ENCODE peak calls at places on chromosome 11, in seven cellular contexts. One of them, this sample, is unnamed.
A peak's percentile ranks its signal among the peaks of the same experiment; 100 is the strongest.

GRCh38 chr11:62402226-62402625 is 16.6 kb upstream of the SCGB1A1 start:
- DNase-seq in mesendoderm: no peak
- DNase-seq in H9: no peak
- DNase-seq in neuronal stem cell: no peak
- DNase-seq in H1: no peak
- DNase-seq in trophoblast cell: no peak
- DNase-seq in IMR-90: no peak
- DNase-seq in this sample: no peak

GRCh38 chr11:121104223-121104831 is 3.3 kb downstream of the TECTA start:
- DNase-seq in mesendoderm: peak; percentile 43
- DNase-seq in H9: peak; percentile 48
- DNase-seq in neuronal stem cell: no peak
- DNase-seq in H1: no peak
- DNase-seq in trophoblast cell: no peak
- DNase-seq in IMR-90: no peak
- DNase-seq in this sample: no peak

GRCh38 chr11:76599041-76600013 is 71.2 kb downstream of the LRRC32 start:
- DNase-seq in mesendoderm: peak; percentile 87
- DNase-seq in H9: peak; percentile 56
- DNase-seq in neuronal stem cell: no peak
- DNase-seq in H1: no peak
- DNase-seq in trophoblast cell: peak; percentile 96
- DNase-seq in IMR-90: peak; percentile 50
- DNase-seq in this sample: peak; percentile 84

GRCh38 chr11:5317301-5317700 is 6.8 kb downstream of the OR51B2 start:
- DNase-seq in mesendoderm: no peak
- DNase-seq in H9: no peak
- DNase-seq in neuronal stem cell: no peak
- DNase-seq in H1: no peak
- DNase-seq in trophoblast cell: no peak
- DNase-seq in IMR-90: no peak
- DNase-seq in this sample: no peak

GRCh38 chr11:65640483-65641207 is 2.7 kb downstream of the SIPA1 start:
- DNase-seq in mesendoderm: no peak
- DNase-seq in H9: no peak
- DNase-seq in neuronal stem cell: no peak
- DNase-seq in H1: no peak
- DNase-seq in trophoblast cell: no peak
- DNase-seq in IMR-90: no peak
- DNase-seq in this sample: no peak

GRCh38 chr11:119759324-119759723 is 30.3 kb upstream of the NECTIN1 start:
- DNase-seq in mesendoderm: peak; percentile 48
- DNase-seq in H9: no peak
- DNase-seq in neuronal stem cell: no peak
- DNase-seq in H1: no peak
- DNase-seq in trophoblast cell: no peak
- DNase-seq in IMR-90: peak; percentile 6
- DNase-seq in this sample: peak; percentile 38

GRCh38 chr11:14445542-14446530 is 53.8 kb downstream of the COPB1 start:
- DNase-seq in mesendoderm: no peak
- DNase-seq in H9: no peak
- DNase-seq in neuronal stem cell: no peak
- DNase-seq in H1: no peak
- DNase-seq in trophoblast cell: no peak
- DNase-seq in IMR-90: peak; percentile 52
- DNase-seq in this sample: peak; percentile 29

GRCh38 chr11:125569913-125570621 is 790 bp downstream of the EI24 start:
- DNase-seq in mesendoderm: peak; percentile 13
- DNase-seq in H9: no peak
- DNase-seq in neuronal stem cell: no peak
- DNase-seq in H1: no peak
- DNase-seq in trophoblast cell: peak; percentile 30
- DNase-seq in IMR-90: peak; percentile 18
- DNase-seq in this sample: peak; percentile 25

GRCh38 chr11:130315354-130315970 is 745 bp upstream of the ZBTB44 start:
- DNase-seq in mesendoderm: peak; percentile 63
- DNase-seq in H9: peak; percentile 77
- DNase-seq in neuronal stem cell: no peak
- DNase-seq in H1: no peak
- DNase-seq in trophoblast cell: no peak
- DNase-seq in IMR-90: no peak
- DNase-seq in this sample: no peak

GRCh38 chr11:1197886-1198765 is 24.7 kb upstream of the MUC5B start:
- DNase-seq in mesendoderm: no peak
- DNase-seq in H9: peak; percentile 54
- DNase-seq in neuronal stem cell: no peak
- DNase-seq in H1: no peak
- DNase-seq in trophoblast cell: no peak
- DNase-seq in IMR-90: no peak
- DNase-seq in this sample: no peak

GRCh38 chr11:75602916-75603315 is 40.9 kb downstream of the SERPINH1 start:
- DNase-seq in mesendoderm: no peak
- DNase-seq in H9: no peak
- DNase-seq in neuronal stem cell: no peak
- DNase-seq in H1: no peak
- DNase-seq in trophoblast cell: no peak
- DNase-seq in IMR-90: peak; percentile 33
- DNase-seq in this sample: peak; percentile 52

GRCh38 chr11:14114269-14114668 is 151.7 kb downstream of the SPON1 start:
- DNase-seq in mesendoderm: no peak
- DNase-seq in H9: no peak
- DNase-seq in neuronal stem cell: no peak
- DNase-seq in H1: no peak
- DNase-seq in trophoblast cell: no peak
- DNase-seq in IMR-90: no peak
- DNase-seq in this sample: no peak

GRCh38 chr11:45806937-45807791 is 2.2 kb downstream of the SLC35C1 start:
- DNase-seq in mesendoderm: no peak
- DNase-seq in H9: no peak
- DNase-seq in neuronal stem cell: no peak
- DNase-seq in H1: no peak
- DNase-seq in trophoblast cell: no peak
- DNase-seq in IMR-90: no peak
- DNase-seq in this sample: no peak

GRCh38 chr11:73058989-73059674 is 83.0 kb downstream of the FCHSD2 start:
- DNase-seq in mesendoderm: no peak
- DNase-seq in H9: no peak
- DNase-seq in neuronal stem cell: no peak
- DNase-seq in H1: no peak
- DNase-seq in trophoblast cell: no peak
- DNase-seq in IMR-90: no peak
- DNase-seq in this sample: no peak

GRCh38 chr11:119362741-119363080 is 16.2 kb upstream of the MFRP start:
- DNase-seq in mesendoderm: no peak
- DNase-seq in H9: no peak
- DNase-seq in neuronal stem cell: no peak
- DNase-seq in H1: no peak
- DNase-seq in trophoblast cell: no peak
- DNase-seq in IMR-90: no peak
- DNase-seq in this sample: no peak

GRCh38 chr11:75280227-75280671 is 39.7 kb downstream of the TPBGL start:
- DNase-seq in mesendoderm: peak; percentile 92
- DNase-seq in H9: peak; percentile 94
- DNase-seq in neuronal stem cell: peak; percentile 81
- DNase-seq in H1: peak; percentile 76
- DNase-seq in trophoblast cell: peak; percentile 88
- DNase-seq in IMR-90: peak; percentile 66
- DNase-seq in this sample: peak; percentile 77

GRCh38 chr11:76107946-76108345 is 98.4 kb downstream of the WNT11 start:
- DNase-seq in mesendoderm: no peak
- DNase-seq in H9: no peak
- DNase-seq in neuronal stem cell: no peak
- DNase-seq in H1: no peak
- DNase-seq in trophoblast cell: no peak
- DNase-seq in IMR-90: no peak
- DNase-seq in this sample: no peak

GRCh38 chr11:73335204-73335923 is 27.3 kb downstream of the ARHGEF17 start:
- DNase-seq in mesendoderm: peak; percentile 86
- DNase-seq in H9: peak; percentile 82
- DNase-seq in neuronal stem cell: peak; percentile 89
- DNase-seq in H1: no peak
- DNase-seq in trophoblast cell: peak; percentile 95
- DNase-seq in IMR-90: peak; percentile 82
- DNase-seq in this sample: peak; percentile 90

DNA sequence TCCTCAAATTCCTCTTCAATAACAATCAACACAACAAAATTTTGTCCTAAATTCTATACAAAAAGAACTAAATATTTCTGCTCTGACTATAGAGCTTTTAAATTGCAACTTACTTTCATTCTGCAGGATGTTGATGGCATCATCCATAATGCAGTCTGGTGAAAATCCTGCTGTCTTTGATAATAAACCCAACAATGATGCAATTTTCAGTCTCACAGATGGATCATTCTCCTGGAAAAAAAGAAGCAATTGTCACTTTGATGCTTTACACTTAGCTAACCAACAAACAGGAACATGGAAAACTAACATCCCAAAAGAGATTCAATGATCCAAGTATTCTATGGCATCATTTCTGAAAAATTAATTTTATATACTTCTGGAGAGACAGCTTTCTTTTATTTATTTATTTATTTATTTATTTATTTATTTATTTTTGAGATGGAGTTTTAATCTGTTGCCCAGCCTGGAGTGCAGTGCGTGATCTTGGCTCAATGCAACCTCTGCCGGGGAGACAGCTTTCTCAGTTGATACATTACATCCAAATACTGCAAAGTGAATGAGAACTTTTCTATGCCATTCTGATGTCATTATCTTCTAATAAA is 13.0 kb downstream of the INTS4 start:
- DNase-seq in mesendoderm: no peak
- DNase-seq in H9: no peak
- DNase-seq in neuronal stem cell: no peak
- DNase-seq in H1: no peak
- DNase-seq in trophoblast cell: no peak
- DNase-seq in IMR-90: no peak
- DNase-seq in this sample: no peak
- H2BK120ac ChIP-seq in mesendoderm: no peak overlapping the region
- H2BK120ac ChIP-seq in H9: no peak overlapping the region
- H2BK120ac ChIP-seq in neuronal stem cell: no peak overlapping the region
- H2BK120ac ChIP-seq in H1: no peak overlapping the region
- H2BK120ac ChIP-seq in trophoblast cell: no peak overlapping the region
- H2BK120ac ChIP-seq in IMR-90: no peak overlapping the region
- H2BK120ac ChIP-seq in this sample: no peak overlapping the region

DNA sequence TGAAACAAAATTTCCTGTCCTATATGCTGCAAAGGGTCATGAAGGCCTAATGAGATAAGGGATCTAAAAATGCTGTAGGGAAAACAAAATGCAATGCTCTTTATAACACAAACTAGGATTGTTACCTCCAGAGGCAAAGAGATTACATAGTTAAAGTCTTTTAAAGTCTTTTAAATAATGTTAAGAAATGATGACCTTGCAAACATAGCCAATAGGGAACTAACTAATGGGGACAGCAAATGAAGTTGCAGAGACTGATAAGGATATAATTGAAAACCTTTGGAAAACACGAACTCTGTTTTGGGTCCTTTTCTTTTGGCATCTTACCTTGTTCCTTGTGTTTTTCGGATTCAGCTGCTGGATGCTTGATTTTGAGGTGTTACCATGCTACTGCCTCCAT is 485.9 kb downstream of the KCNA4 start:
- DNase-seq in mesendoderm: no peak
- DNase-seq in H9: no peak
- DNase-seq in neuronal stem cell: no peak
- DNase-seq in H1: no peak
- DNase-seq in trophoblast cell: no peak
- DNase-seq in IMR-90: no peak
- DNase-seq in this sample: no peak
- H2BK120ac ChIP-seq in mesendoderm: no peak overlapping the region
- H2BK120ac ChIP-seq in H9: no peak overlapping the region
- H2BK120ac ChIP-seq in neuronal stem cell: no peak overlapping the region
- H2BK120ac ChIP-seq in H1: no peak overlapping the region
- H2BK120ac ChIP-seq in trophoblast cell: no peak overlapping the region
- H2BK120ac ChIP-seq in IMR-90: no peak overlapping the region
- H2BK120ac ChIP-seq in this sample: no peak overlapping the region

DNA sequence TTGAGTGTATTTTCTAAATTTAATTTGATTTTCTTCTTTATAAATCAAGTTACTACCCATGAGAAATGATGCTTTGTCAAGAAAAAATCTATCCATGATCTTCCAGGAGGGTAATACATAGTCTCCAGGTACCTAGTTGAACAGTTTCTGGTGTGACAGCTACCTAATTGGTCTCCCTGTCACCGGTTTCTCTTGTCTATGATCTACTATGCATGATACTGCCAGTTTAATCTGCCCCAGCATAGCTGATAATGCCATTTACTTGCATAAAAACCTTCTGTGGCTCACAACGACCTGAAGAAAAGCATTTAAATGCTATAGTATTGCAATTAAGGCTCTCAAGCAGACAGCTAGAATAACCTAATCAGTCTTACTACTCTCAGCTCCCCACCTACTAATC is 349.5 kb downstream of the DLG2 start:
- DNase-seq in mesendoderm: no peak
- DNase-seq in H9: no peak
- DNase-seq in neuronal stem cell: no peak
- DNase-seq in H1: no peak
- DNase-seq in trophoblast cell: no peak
- DNase-seq in IMR-90: no peak
- DNase-seq in this sample: no peak
- H2BK120ac ChIP-seq in mesendoderm: no peak overlapping the region
- H2BK120ac ChIP-seq in H9: no peak overlapping the region
- H2BK120ac ChIP-seq in neuronal stem cell: no peak overlapping the region
- H2BK120ac ChIP-seq in H1: no peak overlapping the region
- H2BK120ac ChIP-seq in trophoblast cell: no peak overlapping the region
- H2BK120ac ChIP-seq in IMR-90: no peak overlapping the region
- H2BK120ac ChIP-seq in this sample: no peak overlapping the region

DNA sequence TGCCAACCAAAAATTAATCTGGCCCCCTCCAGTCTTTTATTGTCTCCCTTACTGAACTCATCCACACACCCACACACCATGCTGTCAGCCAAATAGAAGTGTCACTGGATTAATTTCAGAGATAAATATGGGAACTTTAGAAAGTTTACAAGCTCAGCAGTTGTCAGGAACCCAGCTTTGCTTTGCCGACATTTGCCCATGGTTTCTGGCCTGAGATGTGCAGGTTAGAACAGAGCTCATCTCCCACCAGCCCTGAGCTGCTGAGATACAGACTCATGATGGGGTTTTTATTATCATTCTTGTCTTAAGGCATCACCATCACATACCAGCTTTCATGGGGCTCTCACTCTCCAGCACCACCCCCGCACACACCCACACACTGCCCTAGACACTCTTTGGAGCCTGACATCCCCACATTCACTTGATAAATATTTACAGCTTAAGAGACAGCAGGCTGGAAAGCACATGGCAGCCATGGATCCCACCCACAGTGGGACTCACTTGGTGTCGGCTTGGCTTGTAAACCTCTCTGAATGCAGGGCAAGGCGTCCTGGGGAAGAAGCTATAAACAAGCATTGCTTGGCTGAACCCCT is 23.7 kb upstream of the CTR9 start:
- DNase-seq in mesendoderm: no peak
- DNase-seq in H9: no peak
- DNase-seq in neuronal stem cell: no peak
- DNase-seq in H1: no peak
- DNase-seq in trophoblast cell: no peak
- DNase-seq in IMR-90: peak; percentile 77
- DNase-seq in this sample: peak; percentile 53
- H2BK120ac ChIP-seq in mesendoderm: no peak overlapping the region
- H2BK120ac ChIP-seq in H9: no peak overlapping the region
- H2BK120ac ChIP-seq in neuronal stem cell: no peak overlapping the region
- H2BK120ac ChIP-seq in H1: no peak overlapping the region
- H2BK120ac ChIP-seq in trophoblast cell: no peak overlapping the region
- H2BK120ac ChIP-seq in IMR-90: peak overlapping the region; percentile 86
- H2BK120ac ChIP-seq in this sample: no peak overlapping the region

This sample was measured in mesenchymal stem cell.